ENCODE peak calls at places on chromosomes 2 and 18, in four cellular contexts. V is H9, J is mesenchymal stem cell, I is neuronal stem cell. A is an unnamed sample.

GRCh38 chr2:201149064-201149820 is 33.3 kb downstream of the CFLAR start:
- DNase-seq in V (no peak), J (peak; percentile 91), I (no peak), A (peak; percentile 64)

GRCh38 chr2:127664895-127665225 is 10.5 kb downstream of the LIMS2 start:
- DNase-seq in V (no peak), J (no peak), I (no peak), A (no peak)

GRCh38 chr18:79540161-79540913 is 139.3 kb upstream of the CTDP1 start:
- DNase-seq in V (peak; percentile 12), J (no peak), I (no peak), A (no peak)

GRCh38 chr18:21004721-21005120 is 106.9 kb downstream of the ROCK1 start:
- DNase-seq in V (no peak), J (peak; percentile 85), I (no peak), A (peak; percentile 2)

GRCh38 chr18:3440340-3440739 is 9.6 kb upstream of the TGIF1 start:
- DNase-seq in V (no peak), J (no peak), I (no peak), A (no peak)

GRCh38 chr18:37778417-37779165 is 213.0 kb upstream of the CELF4 start:
- DNase-seq in V (peak; percentile 90), J (peak; percentile 26), I (peak; percentile 69), A (peak; percentile 27)

GRCh38 chr2:189424956-189425355 is 16.3 kb upstream of the WDR75 start:
- DNase-seq in V (no peak), J (no peak), I (no peak), A (no peak)

GRCh38 chr18:7980136-7980535 is 413.0 kb downstream of the PTPRM start:
- DNase-seq in V (peak; percentile 47), J (no peak), I (no peak), A (peak; percentile 61)

GRCh38 chr2:133369896-133370295 is 198.4 kb downstream of the NCKAP5 start:
- DNase-seq in V (no peak), J (no peak), I (no peak), A (no peak)

GRCh38 chr2:203444738-203445137 is 90.4 kb downstream of the RAPH1 start:
- DNase-seq in V (no peak), J (no peak), I (no peak), A (no peak)

GRCh38 chr2:215363461-215364156 is 51.8 kb downstream of the ATIC start:
- DNase-seq in V (no peak), J (no peak), I (no peak), A (no peak)

GRCh38 chr18:52070295-52070756 is 269.7 kb upstream of the DCC start:
- DNase-seq in V (no peak), J (no peak), I (no peak), A (no peak)

GRCh38 chr18:50428531-50429206 is 53.8 kb downstream of the SKA1 start:
- DNase-seq in V (no peak), J (peak; percentile 7), I (no peak), A (no peak)

DNA sequence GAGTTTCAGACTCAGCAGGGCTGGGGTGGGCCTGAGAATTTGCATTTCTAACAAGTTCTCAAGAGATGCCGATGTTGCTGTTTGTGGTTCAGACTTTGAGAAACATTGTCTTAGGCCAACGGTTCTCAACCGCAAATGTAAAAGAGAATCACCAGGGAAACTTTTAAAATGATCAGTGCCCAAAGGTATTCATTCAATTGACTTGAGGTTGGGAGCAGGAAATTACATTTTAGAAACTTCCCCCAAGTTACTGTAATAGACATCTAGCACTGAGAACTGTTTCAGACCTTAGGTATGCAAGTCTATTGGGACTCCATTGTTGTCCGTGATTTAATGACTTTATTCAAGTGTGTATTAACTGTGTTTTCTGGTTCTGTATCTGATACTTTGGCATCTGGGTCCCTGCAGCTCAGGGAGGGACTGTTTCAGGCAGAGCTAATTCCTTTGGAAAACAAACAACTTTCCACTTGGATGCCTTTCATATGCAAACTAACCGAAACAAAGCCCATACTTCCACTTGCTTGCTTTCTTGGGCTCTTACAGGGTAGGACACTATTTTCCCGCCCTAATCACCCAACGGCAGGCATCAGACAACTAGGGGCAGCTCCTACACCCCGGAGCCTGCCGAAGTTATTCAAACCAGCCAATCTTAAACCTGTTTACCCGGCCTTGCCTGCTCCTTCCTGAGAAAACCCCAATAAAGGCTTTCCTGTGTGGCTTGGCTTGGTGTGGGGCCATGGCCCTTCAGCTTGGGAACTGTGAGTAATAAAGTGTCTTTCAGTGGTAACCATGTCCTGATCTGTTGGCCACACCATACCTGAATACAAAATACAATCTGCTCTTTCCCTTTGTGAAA is 97.6 kb downstream of the POLE4 start:
- DNase-seq in V (peak; percentile 92), J (no peak), I (no peak), A (no peak)
- H2BK12ac ChIP-seq in V (no peak overlapping the region), J (no peak overlapping the region), I (no peak overlapping the region), A (no peak overlapping the region)

GRCh38 chr2:235752875-235753274 is 259.0 kb downstream of the AGAP1 start:
- DNase-seq in V (no peak), J (no peak), I (no peak), A (no peak)

GRCh38 chr2:235747001-235747867 is 253.4 kb downstream of the AGAP1 start:
- DNase-seq in V (no peak), J (no peak), I (no peak), A (no peak)

GRCh38 chr2:235747868-235748144 is 254.0 kb downstream of the AGAP1 start:
- DNase-seq in V (no peak), J (no peak), I (no peak), A (no peak)

GRCh38 chr2:235746257-235746934 is 252.6 kb downstream of the AGAP1 start:
- DNase-seq in V (peak; percentile 69), J (peak; percentile 90), I (peak; percentile 69), A (peak; percentile 75)

DNA sequence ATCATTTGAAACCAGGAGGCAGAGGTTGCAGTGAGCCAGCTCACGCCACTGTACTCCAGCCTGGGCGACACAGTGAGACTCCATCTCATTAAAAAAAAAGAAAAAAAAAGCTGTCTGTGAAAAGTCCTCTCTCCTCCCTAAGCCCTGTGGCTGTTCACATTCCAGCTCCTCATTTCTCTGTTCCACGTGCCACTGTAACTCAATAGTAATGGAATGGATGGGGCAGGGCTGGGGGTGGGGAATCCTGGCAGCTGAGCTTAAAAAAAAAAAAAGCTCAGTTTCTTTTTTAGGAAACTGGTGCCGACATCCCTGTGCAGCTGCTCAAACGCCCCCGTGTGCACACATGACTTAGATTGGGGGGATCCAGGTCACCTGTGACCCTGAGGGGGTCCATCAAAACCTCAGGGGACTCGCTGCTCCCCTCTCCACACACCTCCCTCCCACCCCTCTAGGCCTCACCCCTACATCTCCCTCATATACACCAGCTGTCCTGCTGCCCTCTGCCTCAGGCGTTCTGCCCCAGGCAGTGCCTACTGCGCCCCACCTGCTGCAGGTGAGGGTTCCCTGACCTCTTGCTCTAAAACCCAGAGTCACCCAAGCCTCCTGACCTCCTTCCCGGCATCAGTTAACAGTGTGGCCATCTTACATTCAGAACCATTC is 255.4 kb downstream of the AGAP1 start:
- DNase-seq in V (no peak), J (peak; percentile 47), I (no peak), A (peak; percentile 73)
- H2BK12ac ChIP-seq in V (no peak overlapping the region), J (peak overlapping the region; percentile 15), I (no peak overlapping the region), A (no peak overlapping the region)

GRCh38 chr2:149507933-149508332 is 79.6 kb downstream of the MMADHC start:
- DNase-seq in V (no peak), J (peak; percentile 17), I (no peak), A (no peak)
- H2BK12ac ChIP-seq in V (no peak overlapping the region), J (no peak overlapping the region), I (no peak overlapping the region), A (peak overlapping the region; percentile 63)

GRCh38 chr2:13009027-13009426 is 292.3 kb downstream of the TRIB2 start:
- DNase-seq in V (no peak), J (peak; percentile 26), I (no peak), A (no peak)

GRCh38 chr2:13005761-13006336 is 289.1 kb downstream of the TRIB2 start:
- DNase-seq in V (no peak), J (peak; percentile 46), I (no peak), A (no peak)

GRCh38 chr2:13005048-13005447 is 288.3 kb downstream of the TRIB2 start:
- DNase-seq in V (no peak), J (no peak), I (no peak), A (no peak)

GRCh38 chr2:13006407-13006806 is 289.7 kb downstream of the TRIB2 start:
- DNase-seq in V (no peak), J (peak; percentile 40), I (no peak), A (no peak)

GRCh38 chr2:13006829-13007715 is 290.3 kb downstream of the TRIB2 start:
- DNase-seq in V (peak; percentile 77), J (peak; percentile 82), I (peak; percentile 79), A (peak; percentile 30)
- H2BK12ac ChIP-seq in V (no peak overlapping the region), J (peak overlapping the region; percentile 23), I (no peak overlapping the region), A (peak overlapping the region; percentile 32)

GRCh38 chr2:187208199-187208785 is 239.8 kb downstream of the CALCRL start:
- DNase-seq in V (no peak), J (no peak), I (no peak), A (no peak)
- H2BK12ac ChIP-seq in V (no peak overlapping the region), J (no peak overlapping the region), I (peak overlapping the region; percentile 78), A (no peak overlapping the region)

GRCh38 chr2:120629241-120629895 is 106.3 kb upstream of the GLI2 start:
- DNase-seq in V (no peak), J (no peak), I (no peak), A (no peak)

GRCh38 chr2:120626566-120626965 is 109.1 kb upstream of the GLI2 start:
- DNase-seq in V (peak; percentile 8), J (no peak), I (no peak), A (no peak)

GRCh38 chr2:120630031-120630701 is 105.5 kb upstream of the GLI2 start:
- DNase-seq in V (no peak), J (no peak), I (no peak), A (no peak)

GRCh38 chr2:120625865-120626560 is 109.7 kb upstream of the GLI2 start:
- DNase-seq in V (no peak), J (no peak), I (no peak), A (no peak)

DNA sequence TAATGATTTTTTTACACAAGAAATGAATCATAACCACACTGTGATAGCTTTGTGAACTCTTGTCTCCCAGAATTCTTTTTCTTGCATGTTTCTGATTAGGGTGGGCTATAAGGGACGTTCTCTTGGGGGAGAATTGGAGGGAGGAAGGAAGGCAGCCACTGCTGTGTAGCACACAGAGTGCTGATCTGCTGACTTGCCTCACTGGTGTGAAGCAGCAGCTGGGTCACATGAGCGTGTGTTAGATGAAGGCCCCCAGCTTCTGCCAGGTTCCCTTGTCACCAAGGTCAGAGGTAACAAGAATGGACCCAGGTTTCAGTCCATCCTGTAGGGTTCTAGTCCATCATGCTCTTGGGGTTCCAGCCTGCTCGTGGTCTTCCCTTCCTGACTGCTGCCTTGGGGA is 107.4 kb upstream of the GLI2 start:
- DNase-seq in V (no peak), J (no peak), I (no peak), A (no peak)
- H2BK12ac ChIP-seq in V (no peak overlapping the region), J (no peak overlapping the region), I (no peak overlapping the region), A (no peak overlapping the region)

DNA sequence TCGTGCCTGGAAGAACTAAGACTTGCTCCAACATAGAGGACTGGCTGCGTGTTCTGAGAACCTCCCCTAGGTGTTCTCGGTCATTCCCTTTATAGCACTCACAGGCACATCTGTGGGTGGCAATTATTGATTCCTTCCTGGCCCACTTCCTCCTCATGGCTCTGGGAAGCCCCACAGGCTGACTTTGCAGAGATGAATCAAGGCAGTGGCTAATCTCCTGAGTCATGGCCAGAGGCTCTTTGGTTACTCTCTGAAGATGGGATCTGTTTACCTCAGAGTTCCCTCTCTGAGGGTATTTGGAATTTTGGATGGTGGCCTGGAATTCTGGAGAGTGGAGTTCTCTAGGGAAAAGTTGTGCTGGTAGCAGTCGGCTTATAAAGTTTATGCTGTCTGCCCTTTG is 105.0 kb downstream of the PLCL1 start:
- DNase-seq in V (no peak), J (peak; percentile 22), I (no peak), A (peak; percentile 56)
- H2BK12ac ChIP-seq in V (no peak overlapping the region), J (no peak overlapping the region), I (no peak overlapping the region), A (no peak overlapping the region)

A was measured in trophoblast cell.